ENCODE peak calls at places on chromosomes 1 and 21, in eight cellular contexts. X is coronary artery, S is WTC11, T is H9, V is brain microvascular endothelial cell, I is HFF-Myc, E is AG04450, N is esophagus squamous epithelium. R is an unnamed sample.
A peak's percentile ranks its signal among the peaks of the same experiment; 100 is the strongest.

GRCh38 chr1:241311056-241311746 is 45.8 kb downstream of the RGS7 start:
- DNase-seq in X (no peak), S (no peak), T (no peak), V (no peak), I (no peak), E (no peak), N (no peak), R (no peak)

GRCh38 chr1:225998560-225999226 is 450 bp downstream of the SDE2 start:
- DNase-seq in X (no peak), S (no peak), T (no peak), V (peak; percentile 22), I (no peak), E (no peak), N (no peak), R (no peak)

GRCh38 chr1:151710187-151710586 is 6.4 kb downstream of the CELF3 start:
- DNase-seq in X (no peak), S (peak; percentile 81), T (peak; percentile 63), V (peak; percentile 74), I (no peak), E (no peak), N (no peak), R (no peak)

GRCh38 chr21:33162436-33162921 is 67.3 kb upstream of the IFNAR2 start:
- DNase-seq in X (no peak), S (no peak), T (no peak), V (no peak), I (no peak), E (no peak), N (no peak), R (no peak)

GRCh38 chr1:45673956-45674355 is 12.4 kb downstream of the GPBP1L1 start:
- DNase-seq in X (no peak), S (no peak), T (no peak), V (no peak), I (no peak), E (no peak), N (no peak), R (no peak)

GRCh38 chr1:116947090-116947489 is 37.4 kb downstream of the PTGFRN start:
- DNase-seq in X (no peak), S (no peak), T (no peak), V (no peak), I (no peak), E (no peak), N (no peak), R (peak; percentile 13)

GRCh38 chr21:38263493-38263892 is 6.7 kb downstream of the KCNJ15 start:
- DNase-seq in X (no peak), S (no peak), T (no peak), V (peak; percentile 47), I (no peak), E (no peak), N (no peak), R (no peak)

GRCh38 chr1:203643213-203644045 is 16.8 kb downstream of the ATP2B4 start:
- DNase-seq in X (no peak), S (no peak), T (no peak), V (peak; percentile 65), I (no peak), E (no peak), N (no peak), R (no peak)

GRCh38 chr1:48677306-48678287 is 99.1 kb downstream of the BEND5 start:
- DNase-seq in X (no peak), S (peak; percentile 74), T (peak; percentile 79), V (peak; percentile 35), I (peak; percentile 3), E (no peak), N (no peak), R (peak; percentile 27)

GRCh38 chr1:9181990-9182783 is 52.4 kb upstream of the H6PD start:
- DNase-seq in X (no peak), S (peak; percentile 56), T (peak; percentile 62), V (no peak), I (no peak), E (no peak), N (no peak), R (no peak)

GRCh38 chr1:10646347-10646861 is 150.0 kb downstream of the CASZ1 start:
- DNase-seq in X (no peak), S (no peak), T (no peak), V (peak; percentile 68), I (no peak), E (peak; percentile 20), N (no peak), R (no peak)

GRCh38 chr1:184069675-184070074 is 18.1 kb downstream of the TSEN15 start:
- DNase-seq in X (no peak), S (no peak), T (no peak), V (peak; percentile 15), I (no peak), E (no peak), N (no peak), R (no peak)

GRCh38 chr1:98813738-98814309 is 152.3 kb downstream of the SNX7 start:
- DNase-seq in X (no peak), S (no peak), T (no peak), V (no peak), I (no peak), E (no peak), N (no peak), R (no peak)

GRCh38 chr1:10724052-10724494 is 72.4 kb downstream of the CASZ1 start:
- DNase-seq in X (no peak), S (no peak), T (no peak), V (peak; percentile 5), I (peak; percentile 27), E (peak; percentile 7), N (no peak), R (no peak)

GRCh38 chr1:199629624-199630023 is 397.9 kb upstream of the NR5A2 start:
- DNase-seq in X (no peak), S (no peak), T (no peak), V (no peak), I (no peak), E (no peak), N (no peak), R (no peak)

GRCh38 chr1:20660363-20661234 is 570 bp downstream of the DDOST start:
- DNase-seq in X (no peak), S (no peak), T (no peak), V (no peak), I (no peak), E (no peak), N (no peak), R (no peak)

GRCh38 chr1:210233216-210233494 is 559 bp downstream of the SERTAD4 start:
- DNase-seq in X (no peak), S (no peak), T (no peak), V (no peak), I (no peak), E (no peak), N (no peak), R (no peak)

DNA sequence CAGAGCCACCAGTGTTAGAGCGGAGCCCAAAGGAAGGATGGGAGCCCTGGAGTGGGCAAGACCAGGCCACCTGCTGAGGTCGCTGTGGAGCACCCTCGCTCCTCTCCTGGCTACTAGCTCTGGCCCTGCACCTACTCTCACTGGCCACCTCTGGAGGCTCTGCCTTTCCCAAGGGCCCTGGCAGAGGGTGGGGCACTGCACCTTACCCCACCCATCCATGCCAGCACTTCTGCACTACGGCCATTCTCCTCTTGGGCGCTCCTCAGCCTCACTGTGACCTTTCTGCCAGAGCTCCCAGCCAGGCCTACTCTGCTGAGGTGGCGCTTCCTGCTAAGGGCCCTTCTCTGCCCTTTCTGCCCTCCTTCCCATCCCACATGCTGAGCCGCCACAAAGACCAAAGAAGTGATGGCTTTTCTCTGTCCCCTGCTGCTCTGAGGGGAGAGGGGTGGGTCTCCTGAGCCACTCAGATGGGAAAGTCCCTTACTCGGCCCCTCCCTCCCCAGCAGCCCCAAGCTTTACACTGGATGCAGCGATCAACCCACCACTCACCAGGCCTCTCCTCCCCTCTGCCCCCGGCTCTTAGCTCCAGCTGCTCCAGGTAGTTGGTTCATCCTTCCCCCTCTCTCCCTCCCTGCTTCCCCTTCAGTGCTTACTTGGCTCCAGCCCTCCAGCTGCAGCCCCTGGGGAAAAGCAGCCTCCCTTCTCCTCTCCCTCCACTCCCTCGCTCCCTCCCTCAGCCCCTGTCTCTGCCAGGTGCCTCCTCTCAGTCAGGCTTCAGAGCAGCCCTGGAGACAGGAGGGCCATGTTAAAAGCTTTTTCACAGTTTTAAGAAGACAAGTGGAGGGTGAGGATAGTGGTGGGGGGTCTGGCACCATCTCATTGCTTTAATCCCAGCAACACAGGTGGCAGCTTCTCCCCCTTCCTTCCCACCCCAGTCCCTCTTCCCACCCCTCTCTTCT is 14.8 kb upstream of the TMEM222 start:
- DNase-seq in X (no peak), S (peak; percentile 67), T (peak; percentile 91), V (no peak), I (no peak), E (no peak), N (no peak), R (no peak)
- TF ChIP-seq CTCF in X (no peak), S (no peak), T (peak; percentile 52), V (peak; percentile 33), I (peak; percentile 28), E (peak; percentile 3), N (peak; percentile 9), R (no peak)

DNA sequence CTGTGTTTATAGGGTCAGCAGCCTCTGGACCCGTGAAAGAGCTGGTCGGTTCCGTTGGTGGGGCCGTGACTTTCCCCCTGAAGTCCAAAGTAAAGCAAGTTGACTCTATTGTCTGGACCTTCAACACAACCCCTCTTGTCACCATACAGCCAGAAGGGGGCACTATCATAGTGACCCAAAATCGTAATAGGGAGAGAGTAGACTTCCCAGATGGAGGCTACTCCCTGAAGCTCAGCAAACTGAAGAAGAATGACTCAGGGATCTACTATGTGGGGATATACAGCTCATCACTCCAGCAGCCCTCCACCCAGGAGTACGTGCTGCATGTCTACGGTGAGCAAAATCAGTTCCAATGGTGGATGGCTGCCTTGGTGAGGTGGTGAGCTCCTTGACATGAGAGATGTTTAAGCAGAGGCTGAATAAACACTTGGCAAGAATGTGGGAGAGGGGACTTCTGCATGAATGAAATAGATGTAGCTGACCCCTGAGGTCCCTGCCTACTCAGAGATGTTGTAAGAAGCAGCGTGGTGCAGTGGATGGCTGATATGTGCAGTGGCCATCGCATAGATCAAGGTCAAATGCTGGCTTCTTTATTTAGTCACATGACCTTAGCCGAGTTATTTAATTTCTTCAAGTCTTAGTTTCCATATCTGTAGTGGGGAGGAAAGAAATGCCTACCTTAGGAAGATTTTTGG is 9.3 kb downstream of the SLAMF7 start:
- DNase-seq in X (no peak), S (no peak), T (no peak), V (peak; percentile 27), I (no peak), E (no peak), N (no peak), R (no peak)
- TF ChIP-seq CTCF in X (no peak), S (no peak), T (peak; percentile 57), V (peak; percentile 17), I (peak; percentile 15), E (no peak), N (peak; percentile 58), R (no peak)

GRCh38 chr1:6248798-6249731 is 5.1 kb downstream of the HES3 start:
- DNase-seq in X (no peak), S (no peak), T (peak; percentile 65), V (no peak), I (no peak), E (no peak), N (no peak), R (no peak)
- TF ChIP-seq CTCF in X (no peak), S (no peak), T (no peak), V (no peak), I (no peak), E (no peak), N (no peak), R (no peak)

DNA sequence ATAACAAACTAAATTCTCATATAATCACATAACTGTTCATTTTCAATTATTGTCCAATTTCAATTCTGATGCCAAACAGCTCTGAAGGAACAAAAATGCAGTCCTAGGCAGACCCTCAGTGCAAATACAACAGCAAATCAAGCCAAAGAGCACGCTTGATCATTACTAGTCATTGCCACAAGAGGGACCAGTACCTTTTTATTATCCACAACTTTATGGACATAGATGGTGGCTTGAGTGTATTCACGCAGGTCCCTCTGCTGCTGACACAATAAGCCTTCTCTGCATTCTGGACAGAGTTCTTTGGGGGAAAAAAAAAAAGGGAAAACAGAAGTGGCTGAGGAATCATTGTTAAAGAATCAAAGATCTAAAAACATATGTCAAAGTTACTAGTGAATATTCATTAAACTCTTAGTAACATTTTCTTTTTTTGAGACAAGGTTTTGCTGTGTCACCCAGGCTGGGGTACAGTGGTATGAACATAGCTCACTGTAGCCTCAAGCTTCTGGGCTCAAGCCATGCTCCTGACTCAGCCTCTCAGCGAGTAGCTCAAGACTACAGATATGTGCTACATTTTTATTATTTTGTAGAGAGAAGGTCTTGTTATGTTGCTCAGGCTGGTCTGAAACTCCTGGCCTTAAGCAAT is 34.3 kb upstream of the RAP1GAP start:
- DNase-seq in X (no peak), S (no peak), T (no peak), V (peak; percentile 80), I (no peak), E (peak; percentile 21), N (no peak), R (no peak)
- TF ChIP-seq CTCF in X (no peak), S (no peak), T (peak; percentile 61), V (peak; percentile 63), I (peak; percentile 44), E (peak; percentile 57), N (peak; percentile 53), R (no peak)